ENCODE peak calls at places on chromosomes 16 and 17, in four cellular contexts. U, I, N and P are unnamed samples.
A peak's percentile ranks its signal among the peaks of the same experiment; 100 is the strongest.

GRCh38 chr16:66706506-66706880 is 9.9 kb upstream of the CMTM4 start:
- DNase-seq in U (no peak), I (no peak), N (no peak), P (no peak)

GRCh38 chr17:77527836-77528505 is 387.2 kb downstream of the SEC14L1 start:
- DNase-seq in U (no peak), I (no peak), N (no peak), P (no peak)

GRCh38 chr17:43661699-43662431 is at the start of gene MEOX1:
- DNase-seq in U (peak; percentile 54), I (no peak), N (no peak), P (no peak)

GRCh38 chr16:73068546-73069401 is 20.8 kb upstream of the ZFHX3 start:
- DNase-seq in U (peak; percentile 97), I (no peak), N (peak; percentile 95), P (peak; percentile 75)

GRCh38 chr17:63274156-63274555 is 171.9 kb downstream of the CYB561 start:
- DNase-seq in U (peak; percentile 63), I (no peak), N (no peak), P (no peak)

GRCh38 chr16:55700961-55701360 is 45.2 kb downstream of the SLC6A2 start:
- DNase-seq in U (no peak), I (no peak), N (no peak), P (no peak)

GRCh38 chr16:22771551-22771950 is 42.4 kb upstream of the HS3ST2 start:
- DNase-seq in U (no peak), I (no peak), N (no peak), P (no peak)

GRCh38 chr17:39062846-39063680 is 88.4 kb downstream of the PLXDC1 start:
- DNase-seq in U (no peak), I (no peak), N (no peak), P (no peak)